ENCODE peak calls at places on chromosomes 11 and 22, in five cellular contexts. One of them, this sample, is unnamed. For H3K4me1, the result is how much of the 10 kb centered on the place peaks cover.

GRCh38 chr11:1323779-1324178 is 14.3 kb upstream of the TOLLIP start:
- DNase-seq in heart left ventricle: no peak
- DNase-seq in psoas muscle: no peak
- DNase-seq in transverse colon: no peak
- DNase-seq in ovary: no peak
- DNase-seq in this sample: no peak

GRCh38 chr22:43378011-43378704 is 33.7 kb upstream of the MPPED1 start:
- DNase-seq in transverse colon: peak
- DNase-seq in psoas muscle: no peak
- DNase-seq in ovary: peak
- DNase-seq in heart left ventricle: no peak
- DNase-seq in this sample: no peak

GRCh38 chr22:20211997-20212753 is 55.9 kb downstream of the RTN4R start:
- DNase-seq in psoas muscle: peak
- DNase-seq in transverse colon: peak
- DNase-seq in heart left ventricle: peak
- DNase-seq in ovary: peak
- DNase-seq in this sample: no peak

GRCh38 chr11:131796541-131796940 is 426.1 kb downstream of the NTM start:
- DNase-seq in psoas muscle: no peak
- DNase-seq in ovary: no peak
- DNase-seq in transverse colon: no peak
- DNase-seq in heart left ventricle: no peak
- DNase-seq in this sample: no peak

GRCh38 chr11:1235615-1236315 is 12.9 kb downstream of the MUC5B start:
- DNase-seq in heart left ventricle: peak
- DNase-seq in transverse colon: peak
- DNase-seq in ovary: no peak
- DNase-seq in psoas muscle: peak
- DNase-seq in this sample: no peak

GRCh38 chr11:83629775-83630174 is 343.6 kb upstream of the CCDC90B start:
- DNase-seq in ovary: no peak
- DNase-seq in heart left ventricle: no peak
- DNase-seq in transverse colon: no peak
- DNase-seq in psoas muscle: no peak
- DNase-seq in this sample: no peak

GRCh38 chr22:41128606-41129005 is 36.2 kb downstream of the EP300 start:
- DNase-seq in psoas muscle: no peak
- DNase-seq in ovary: no peak
- DNase-seq in heart left ventricle: no peak
- DNase-seq in transverse colon: no peak
- DNase-seq in this sample: no peak

GRCh38 chr11:126414615-126415014 is 59.1 kb downstream of the ST3GAL4 start:
- DNase-seq in psoas muscle: no peak
- DNase-seq in ovary: no peak
- DNase-seq in heart left ventricle: peak
- DNase-seq in transverse colon: no peak
- DNase-seq in this sample: no peak

GRCh38 chr22:19149047-19149883 is 827 bp downstream of the GSC2 start:
- DNase-seq in transverse colon: no peak
- DNase-seq in psoas muscle: no peak
- DNase-seq in ovary: no peak
- DNase-seq in heart left ventricle: no peak
- DNase-seq in this sample: no peak

GRCh38 chr22:45423524-45423923 is 10.0 kb downstream of the RIBC2 start:
- DNase-seq in psoas muscle: no peak
- DNase-seq in heart left ventricle: no peak
- DNase-seq in ovary: no peak
- DNase-seq in transverse colon: no peak
- DNase-seq in this sample: no peak

GRCh38 chr11:118911113-118911879 is 14.4 kb downstream of the BCL9L start:
- DNase-seq in transverse colon: peak
- DNase-seq in psoas muscle: peak
- DNase-seq in heart left ventricle: no peak
- DNase-seq in ovary: peak
- DNase-seq in this sample: no peak

GRCh38 chr11:118914178-118914918 is 11.4 kb downstream of the BCL9L start:
- DNase-seq in ovary: peak
- DNase-seq in heart left ventricle: no peak
- DNase-seq in psoas muscle: peak
- DNase-seq in transverse colon: peak
- DNase-seq in this sample: no peak

GRCh38 chr11:118911880-118912741 is 13.6 kb downstream of the BCL9L start:
- DNase-seq in transverse colon: peak
- DNase-seq in heart left ventricle: peak
- DNase-seq in psoas muscle: peak
- DNase-seq in ovary: peak
- DNase-seq in this sample: peak

GRCh38 chr11:118913411-118914125 is 12.2 kb downstream of the BCL9L start:
- DNase-seq in psoas muscle: no peak
- DNase-seq in heart left ventricle: no peak
- DNase-seq in transverse colon: no peak
- DNase-seq in ovary: peak
- DNase-seq in this sample: no peak

DNA sequence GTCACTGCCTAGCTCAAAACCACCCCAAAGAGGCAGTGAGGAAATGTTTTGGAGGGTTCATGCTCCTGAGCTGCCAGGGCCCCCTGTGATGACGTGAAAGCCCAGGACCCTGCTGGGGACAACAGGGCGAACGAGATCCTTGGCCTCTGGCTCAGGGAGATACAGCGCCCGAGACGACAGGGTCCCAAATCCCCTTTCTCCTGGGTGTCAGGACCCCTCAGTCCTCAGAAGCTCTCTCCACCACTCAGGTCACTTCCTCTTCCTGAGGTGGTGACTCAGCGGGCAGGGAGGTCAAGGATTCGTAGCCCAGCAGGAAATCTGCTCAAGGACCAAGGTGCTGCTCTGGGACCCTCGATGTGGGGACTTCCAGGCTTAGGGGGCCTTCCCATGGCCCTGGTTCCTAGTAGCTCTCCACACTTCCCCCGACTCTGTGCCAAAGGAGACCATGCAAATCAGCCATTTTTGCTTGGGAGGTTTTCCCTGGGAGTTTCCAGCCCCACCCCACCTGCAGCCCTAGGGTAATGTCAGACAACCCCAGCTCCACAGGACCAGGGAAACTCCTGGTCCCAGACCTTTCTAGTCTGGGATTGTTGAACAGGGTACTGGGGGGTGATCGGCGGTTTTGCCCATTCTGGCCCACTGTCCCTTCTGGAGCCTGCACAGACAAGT is 12.8 kb downstream of the BCL9L start:
- DNase-seq in ovary: peak
- DNase-seq in psoas muscle: no peak
- DNase-seq in transverse colon: peak
- DNase-seq in heart left ventricle: no peak
- DNase-seq in this sample: no peak
- H3K4me1 ChIP-seq in ovary: half or more
- H3K4me1 ChIP-seq in psoas muscle: half or more
- H3K4me1 ChIP-seq in transverse colon: half or more
- H3K4me1 ChIP-seq in heart left ventricle: half or more
- H3K4me1 ChIP-seq in this sample: half or more

GRCh38 chr11:115148101-115148500 is 356.1 kb downstream of the CADM1 start:
- DNase-seq in transverse colon: no peak
- DNase-seq in psoas muscle: no peak
- DNase-seq in heart left ventricle: no peak
- DNase-seq in ovary: no peak
- DNase-seq in this sample: no peak

GRCh38 chr11:115148691-115149090 is 355.5 kb downstream of the CADM1 start:
- DNase-seq in ovary: no peak
- DNase-seq in heart left ventricle: no peak
- DNase-seq in transverse colon: no peak
- DNase-seq in psoas muscle: no peak
- DNase-seq in this sample: no peak

GRCh38 chr11:115145316-115145715 is 358.9 kb downstream of the CADM1 start:
- DNase-seq in ovary: no peak
- DNase-seq in heart left ventricle: no peak
- DNase-seq in psoas muscle: no peak
- DNase-seq in transverse colon: no peak
- DNase-seq in this sample: no peak

GRCh38 chr11:115147243-115147807 is 356.9 kb downstream of the CADM1 start:
- DNase-seq in ovary: no peak
- DNase-seq in psoas muscle: no peak
- DNase-seq in transverse colon: no peak
- DNase-seq in heart left ventricle: no peak
- DNase-seq in this sample: no peak

GRCh38 chr11:115146425-115146824 is 357.8 kb downstream of the CADM1 start:
- DNase-seq in transverse colon: no peak
- DNase-seq in psoas muscle: no peak
- DNase-seq in ovary: no peak
- DNase-seq in heart left ventricle: no peak
- DNase-seq in this sample: no peak
- H3K4me1 ChIP-seq in transverse colon: under half
- H3K4me1 ChIP-seq in psoas muscle: under half
- H3K4me1 ChIP-seq in ovary: under half
- H3K4me1 ChIP-seq in heart left ventricle: under half
- H3K4me1 ChIP-seq in this sample: under half

DNA sequence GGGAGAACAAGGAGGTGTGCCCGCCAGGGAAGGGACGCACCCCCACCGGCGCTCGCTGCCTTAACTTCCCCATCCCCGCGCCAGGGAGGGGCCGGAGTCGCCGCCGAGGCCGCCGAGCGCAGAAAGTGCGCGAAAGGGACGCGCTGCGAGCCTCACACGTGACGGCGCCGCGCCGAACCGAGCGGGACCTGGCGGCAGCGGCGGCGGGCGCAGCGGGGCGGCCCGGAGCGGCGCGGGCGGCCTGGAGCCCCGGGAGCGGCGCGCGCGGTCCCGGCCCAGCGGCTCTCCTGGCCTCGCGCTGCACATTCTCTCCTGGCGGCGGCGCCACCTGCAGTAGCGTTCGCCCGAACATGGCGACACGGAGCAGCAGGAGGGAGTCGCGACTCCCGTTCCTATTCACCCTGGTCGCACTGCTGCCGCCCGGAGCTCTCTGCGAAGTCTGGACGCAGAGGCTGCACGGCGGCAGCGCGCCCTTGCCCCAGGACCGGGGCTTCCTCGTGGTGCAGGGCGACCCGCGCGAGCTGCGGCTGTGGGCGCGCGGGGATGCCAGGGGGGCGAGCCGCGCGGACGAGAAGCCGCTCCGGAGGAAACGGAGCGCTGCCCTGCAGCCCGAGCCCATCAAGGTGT is at the start of gene SORL1:
- DNase-seq in ovary: peak
- DNase-seq in transverse colon: peak
- DNase-seq in psoas muscle: peak
- DNase-seq in heart left ventricle: peak
- DNase-seq in this sample: peak
- H3K4me1 ChIP-seq in ovary: under half
- H3K4me1 ChIP-seq in transverse colon: under half
- H3K4me1 ChIP-seq in psoas muscle: under half
- H3K4me1 ChIP-seq in heart left ventricle: half or more
- H3K4me1 ChIP-seq in this sample: under half

DNA sequence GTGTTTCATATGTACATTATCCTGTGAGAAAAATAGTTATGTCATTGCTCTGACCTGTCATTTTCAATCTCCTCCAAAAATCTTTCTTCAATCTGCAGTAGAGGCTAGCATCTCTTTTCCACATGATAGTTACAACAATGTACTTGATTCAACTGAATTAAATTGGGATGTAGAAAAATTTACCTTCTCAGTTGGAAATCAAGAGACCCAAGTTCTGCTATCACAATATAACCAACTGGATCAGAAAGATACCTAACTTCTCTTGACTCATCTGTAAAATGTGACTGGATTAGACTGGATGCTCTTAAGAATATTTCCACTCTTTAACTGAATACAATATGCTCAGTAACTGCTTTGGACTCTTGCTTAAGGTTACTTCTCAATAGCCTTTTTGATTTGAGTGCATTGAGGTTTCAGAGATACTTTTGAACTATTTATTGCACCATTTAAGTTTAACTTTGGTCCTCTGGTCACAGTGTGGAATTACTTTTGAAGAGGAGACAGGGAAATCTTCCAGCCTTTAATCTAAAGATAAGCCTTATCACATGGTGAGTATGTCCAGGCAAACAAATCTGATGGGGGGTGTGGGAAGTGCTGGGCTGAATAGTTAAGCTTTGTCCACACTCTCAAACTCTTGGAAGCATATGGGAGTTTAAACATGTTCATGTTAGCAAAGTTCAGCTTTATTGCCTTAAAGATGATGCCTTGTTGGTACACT is 82.3 kb downstream of the YAP1 start:
- DNase-seq in ovary: no peak
- DNase-seq in transverse colon: no peak
- DNase-seq in psoas muscle: no peak
- DNase-seq in heart left ventricle: no peak
- DNase-seq in this sample: no peak
- H3K4me1 ChIP-seq in ovary: under half
- H3K4me1 ChIP-seq in transverse colon: under half
- H3K4me1 ChIP-seq in psoas muscle: under half
- H3K4me1 ChIP-seq in heart left ventricle: under half
- H3K4me1 ChIP-seq in this sample: under half

GRCh38 chr11:124739479-124740276 is at the start of gene NRGN:
- DNase-seq in ovary: peak
- DNase-seq in heart left ventricle: peak
- DNase-seq in psoas muscle: peak
- DNase-seq in transverse colon: peak
- DNase-seq in this sample: peak
- H3K4me1 ChIP-seq in ovary: under half
- H3K4me1 ChIP-seq in heart left ventricle: under half
- H3K4me1 ChIP-seq in psoas muscle: under half
- H3K4me1 ChIP-seq in transverse colon: under half
- H3K4me1 ChIP-seq in this sample: under half

GRCh38 chr11:123681007-123681406 is 26.6 kb upstream of the SCN3B start:
- DNase-seq in transverse colon: no peak
- DNase-seq in heart left ventricle: no peak
- DNase-seq in psoas muscle: no peak
- DNase-seq in ovary: no peak
- DNase-seq in this sample: no peak
- H3K4me1 ChIP-seq in transverse colon: under half
- H3K4me1 ChIP-seq in heart left ventricle: under half
- H3K4me1 ChIP-seq in psoas muscle: under half
- H3K4me1 ChIP-seq in ovary: under half
- H3K4me1 ChIP-seq in this sample: under half

DNA sequence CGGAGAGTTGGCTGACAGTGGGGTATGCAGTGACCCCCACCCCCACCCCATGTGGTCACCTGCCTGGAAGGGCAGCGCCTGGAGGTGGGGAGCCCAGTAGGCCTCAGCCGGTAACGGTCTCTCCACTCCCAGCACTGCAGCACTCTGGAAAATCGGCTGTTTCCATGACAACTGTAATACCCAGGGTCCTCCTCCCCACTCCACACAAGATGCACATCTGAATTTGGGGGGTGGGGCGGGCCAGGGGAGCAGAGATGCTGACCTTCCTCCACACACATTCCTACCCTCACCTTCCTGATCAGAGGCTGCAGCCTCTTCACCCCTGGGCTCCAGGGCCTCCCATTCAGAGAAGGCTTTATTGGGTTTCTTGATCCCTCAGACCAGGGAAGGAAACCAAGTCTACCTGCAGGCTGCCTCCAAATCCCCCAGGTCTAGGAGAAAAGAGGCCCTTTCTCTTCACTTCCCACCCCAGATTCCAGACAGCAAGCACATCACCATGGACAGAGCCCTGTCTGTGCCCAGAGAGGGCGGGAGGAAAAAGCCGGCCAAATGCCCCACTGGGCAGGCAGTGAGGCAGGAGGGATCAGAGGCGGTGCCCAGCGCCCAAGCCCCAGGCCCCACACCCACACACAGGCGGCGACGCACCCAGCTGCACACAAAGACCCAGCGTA is 46.5 kb downstream of the SLC22A12 start:
- DNase-seq in transverse colon: no peak
- DNase-seq in heart left ventricle: no peak
- DNase-seq in ovary: no peak
- DNase-seq in psoas muscle: no peak
- DNase-seq in this sample: no peak
- H3K4me1 ChIP-seq in transverse colon: under half
- H3K4me1 ChIP-seq in heart left ventricle: under half
- H3K4me1 ChIP-seq in ovary: under half
- H3K4me1 ChIP-seq in psoas muscle: under half
- H3K4me1 ChIP-seq in this sample: under half

This sample was measured in gastrocnemius medialis.